ENCODE peak calls at places on chromosomes 1 and 21, in five cellular contexts. One of them, this sample, is unnamed.

GRCh38 chr21:35172231-35172630 is 123.1 kb upstream of the RUNX1 start:
- DNase-seq in pancreas: no peak
- DNase-seq in foreskin keratinocyte: no peak
- DNase-seq in OCI-LY7: peak; percentile 29
- DNase-seq in left ventricle myocardium inferior: no peak
- DNase-seq in this sample: no peak

GRCh38 chr1:54883349-54884102 is 3.5 kb downstream of the DHCR24 start:
- DNase-seq in pancreas: no peak
- DNase-seq in foreskin keratinocyte: no peak
- DNase-seq in OCI-LY7: no peak
- DNase-seq in left ventricle myocardium inferior: no peak
- DNase-seq in this sample: no peak

GRCh38 chr1:58650141-58650540 is 49.7 kb downstream of the MYSM1 start:
- DNase-seq in pancreas: no peak
- DNase-seq in foreskin keratinocyte: no peak
- DNase-seq in OCI-LY7: no peak
- DNase-seq in left ventricle myocardium inferior: no peak
- DNase-seq in this sample: no peak

GRCh38 chr21:38995071-38995669 is 188.1 kb downstream of the PSMG1 start:
- DNase-seq in pancreas: no peak
- DNase-seq in foreskin keratinocyte: peak; percentile 35
- DNase-seq in OCI-LY7: no peak
- DNase-seq in left ventricle myocardium inferior: no peak
- DNase-seq in this sample: no peak

GRCh38 chr21:29316029-29316742 is 17.5 kb downstream of the BACH1 start:
- DNase-seq in pancreas: no peak
- DNase-seq in foreskin keratinocyte: no peak
- DNase-seq in OCI-LY7: no peak
- DNase-seq in left ventricle myocardium inferior: no peak
- DNase-seq in this sample: no peak

GRCh38 chr1:11272842-11273594 is at the start of gene UBIAD1:
- DNase-seq in pancreas: peak; percentile 92
- DNase-seq in foreskin keratinocyte: peak; percentile 86
- DNase-seq in OCI-LY7: peak; percentile 91
- DNase-seq in left ventricle myocardium inferior: peak; percentile 87
- DNase-seq in this sample: peak; percentile 87

GRCh38 chr1:6688001-6688400 is 13.6 kb downstream of the DNAJC11 start:
- DNase-seq in pancreas: no peak
- DNase-seq in foreskin keratinocyte: no peak
- DNase-seq in OCI-LY7: no peak
- DNase-seq in left ventricle myocardium inferior: no peak
- DNase-seq in this sample: no peak

GRCh38 chr1:18103788-18104421 is 3.7 kb upstream of the IGSF21 start:
- DNase-seq in pancreas: no peak
- DNase-seq in foreskin keratinocyte: no peak
- DNase-seq in OCI-LY7: no peak
- DNase-seq in left ventricle myocardium inferior: no peak
- DNase-seq in this sample: no peak

GRCh38 chr1:54547601-54548388 is at the start of gene ACOT11:
- DNase-seq in pancreas: peak; percentile 74
- DNase-seq in foreskin keratinocyte: no peak
- DNase-seq in OCI-LY7: no peak
- DNase-seq in left ventricle myocardium inferior: peak; percentile 88
- DNase-seq in this sample: peak; percentile 77

GRCh38 chr1:156122519-156123355 is 8.2 kb downstream of the LMNA start:
- DNase-seq in pancreas: peak; percentile 86
- DNase-seq in foreskin keratinocyte: no peak
- DNase-seq in OCI-LY7: no peak
- DNase-seq in left ventricle myocardium inferior: peak; percentile 85
- DNase-seq in this sample: peak; percentile 84

GRCh38 chr1:157301477-157302198 is 163.4 kb upstream of the ETV3 start:
- DNase-seq in pancreas: no peak
- DNase-seq in foreskin keratinocyte: no peak
- DNase-seq in OCI-LY7: no peak
- DNase-seq in left ventricle myocardium inferior: no peak
- DNase-seq in this sample: no peak

GRCh38 chr1:168330285-168330684 is 49.6 kb downstream of the TBX19 start:
- DNase-seq in pancreas: no peak
- DNase-seq in foreskin keratinocyte: peak; percentile 47
- DNase-seq in OCI-LY7: no peak
- DNase-seq in left ventricle myocardium inferior: no peak
- DNase-seq in this sample: no peak

GRCh38 chr1:22039594-22040347 is 12.7 kb upstream of the CDC42 start:
- DNase-seq in pancreas: no peak
- DNase-seq in foreskin keratinocyte: peak; percentile 35
- DNase-seq in OCI-LY7: peak; percentile 92
- DNase-seq in left ventricle myocardium inferior: peak; percentile 69
- DNase-seq in this sample: peak; percentile 89

GRCh38 chr1:237562247-237562823 is 328.4 kb downstream of the ZP4 start:
- DNase-seq in pancreas: no peak
- DNase-seq in foreskin keratinocyte: peak; percentile 70
- DNase-seq in OCI-LY7: peak; percentile 75
- DNase-seq in left ventricle myocardium inferior: no peak
- DNase-seq in this sample: no peak

GRCh38 chr1:95043141-95043980 is 29.4 kb downstream of the ALG14 start:
- DNase-seq in pancreas: peak; percentile 86
- DNase-seq in foreskin keratinocyte: peak; percentile 65
- DNase-seq in OCI-LY7: peak; percentile 83
- DNase-seq in left ventricle myocardium inferior: peak; percentile 79
- DNase-seq in this sample: peak; percentile 89

GRCh38 chr1:55504306-55504706 is 289.1 kb upstream of the USP24 start:
- DNase-seq in pancreas: no peak
- DNase-seq in foreskin keratinocyte: no peak
- DNase-seq in OCI-LY7: no peak
- DNase-seq in left ventricle myocardium inferior: no peak
- DNase-seq in this sample: no peak

GRCh38 chr1:40350391-40350790 is 23.1 kb upstream of the SMAP2 start:
- DNase-seq in pancreas: no peak
- DNase-seq in foreskin keratinocyte: no peak
- DNase-seq in OCI-LY7: peak; percentile 54
- DNase-seq in left ventricle myocardium inferior: no peak
- DNase-seq in this sample: no peak

GRCh38 chr1:53594391-53595180 is 135.4 kb downstream of the DMRTB1 start:
- DNase-seq in pancreas: no peak
- DNase-seq in foreskin keratinocyte: no peak
- DNase-seq in OCI-LY7: no peak
- DNase-seq in left ventricle myocardium inferior: no peak
- DNase-seq in this sample: no peak

GRCh38 chr1:165397945-165398344 is 41.4 kb upstream of the LMX1A start:
- DNase-seq in pancreas: no peak
- DNase-seq in foreskin keratinocyte: no peak
- DNase-seq in OCI-LY7: no peak
- DNase-seq in left ventricle myocardium inferior: no peak
- DNase-seq in this sample: peak; percentile 50

GRCh38 chr1:190168116-190168515 is 309.5 kb downstream of the BRINP3 start:
- DNase-seq in pancreas: no peak
- DNase-seq in foreskin keratinocyte: peak; percentile 70
- DNase-seq in OCI-LY7: no peak
- DNase-seq in left ventricle myocardium inferior: no peak
- DNase-seq in this sample: no peak

GRCh38 chr1:205515781-205516253 is 11.3 kb downstream of the CDK18 start:
- DNase-seq in pancreas: no peak
- DNase-seq in foreskin keratinocyte: no peak
- DNase-seq in OCI-LY7: no peak
- DNase-seq in left ventricle myocardium inferior: peak; percentile 52
- DNase-seq in this sample: no peak

GRCh38 chr21:33069645-33069993 is 322 bp upstream of the OLIG1 start:
- DNase-seq in pancreas: no peak
- DNase-seq in foreskin keratinocyte: no peak
- DNase-seq in OCI-LY7: no peak
- DNase-seq in left ventricle myocardium inferior: no peak
- DNase-seq in this sample: no peak

GRCh38 chr1:3460653-3461237 is 6.3 kb downstream of the ARHGEF16 start:
- DNase-seq in pancreas: no peak
- DNase-seq in foreskin keratinocyte: no peak
- DNase-seq in OCI-LY7: no peak
- DNase-seq in left ventricle myocardium inferior: no peak
- DNase-seq in this sample: no peak

GRCh38 chr1:66642992-66643391 is 109.0 kb downstream of the SGIP1 start:
- DNase-seq in pancreas: no peak
- DNase-seq in foreskin keratinocyte: peak; percentile 20
- DNase-seq in OCI-LY7: no peak
- DNase-seq in left ventricle myocardium inferior: no peak
- DNase-seq in this sample: no peak

GRCh38 chr1:37262439-37263170 is 211.8 kb upstream of the ZC3H12A start:
- DNase-seq in pancreas: no peak
- DNase-seq in foreskin keratinocyte: no peak
- DNase-seq in OCI-LY7: no peak
- DNase-seq in left ventricle myocardium inferior: no peak
- DNase-seq in this sample: no peak

GRCh38 chr1:32111789-32112188 is 3.9 kb downstream of the KPNA6 start:
- DNase-seq in pancreas: no peak
- DNase-seq in foreskin keratinocyte: peak; percentile 36
- DNase-seq in OCI-LY7: no peak
- DNase-seq in left ventricle myocardium inferior: no peak
- DNase-seq in this sample: no peak

GRCh38 chr1:230127105-230128054 is 60.3 kb downstream of the GALNT2 start:
- DNase-seq in pancreas: no peak
- DNase-seq in foreskin keratinocyte: no peak
- DNase-seq in OCI-LY7: no peak
- DNase-seq in left ventricle myocardium inferior: no peak
- DNase-seq in this sample: no peak

GRCh38 chr1:113928129-113928949 is 785 bp upstream of the HIPK1 start:
- DNase-seq in pancreas: no peak
- DNase-seq in foreskin keratinocyte: no peak
- DNase-seq in OCI-LY7: peak; percentile 57
- DNase-seq in left ventricle myocardium inferior: no peak
- DNase-seq in this sample: no peak

GRCh38 chr1:239930646-239931262 is 160.9 kb upstream of the FMN2 start:
- DNase-seq in pancreas: no peak
- DNase-seq in foreskin keratinocyte: no peak
- DNase-seq in OCI-LY7: no peak
- DNase-seq in left ventricle myocardium inferior: no peak
- DNase-seq in this sample: no peak

GRCh38 chr1:174789399-174789798 is 210.3 kb upstream of the CACYBP start:
- DNase-seq in pancreas: no peak
- DNase-seq in foreskin keratinocyte: peak; percentile 65
- DNase-seq in OCI-LY7: no peak
- DNase-seq in left ventricle myocardium inferior: no peak
- DNase-seq in this sample: no peak

GRCh38 chr1:81349194-81349965 is 451.4 kb upstream of the ADGRL2 start:
- DNase-seq in pancreas: no peak
- DNase-seq in foreskin keratinocyte: no peak
- DNase-seq in OCI-LY7: no peak
- DNase-seq in left ventricle myocardium inferior: no peak
- DNase-seq in this sample: no peak

GRCh38 chr1:54406339-54407181 is at the start of gene SSBP3:
- DNase-seq in pancreas: peak; percentile 98
- DNase-seq in foreskin keratinocyte: peak; percentile 80
- DNase-seq in OCI-LY7: peak; percentile 93
- DNase-seq in left ventricle myocardium inferior: peak; percentile 94
- DNase-seq in this sample: peak; percentile 95

GRCh38 chr1:41512701-41513387 is 28.4 kb upstream of the EDN2 start:
- DNase-seq in pancreas: no peak
- DNase-seq in foreskin keratinocyte: no peak
- DNase-seq in OCI-LY7: no peak
- DNase-seq in left ventricle myocardium inferior: no peak
- DNase-seq in this sample: no peak

GRCh38 chr1:166627583-166627982 is 211.7 kb upstream of the POGK start:
- DNase-seq in pancreas: no peak
- DNase-seq in foreskin keratinocyte: no peak
- DNase-seq in OCI-LY7: no peak
- DNase-seq in left ventricle myocardium inferior: no peak
- DNase-seq in this sample: no peak

GRCh38 chr1:203349757-203350522 is 982 bp downstream of the FMOD start:
- DNase-seq in pancreas: no peak
- DNase-seq in foreskin keratinocyte: no peak
- DNase-seq in OCI-LY7: no peak
- DNase-seq in left ventricle myocardium inferior: no peak
- DNase-seq in this sample: no peak

GRCh38 chr1:203349166-203349565 is 1.8 kb downstream of the FMOD start:
- DNase-seq in pancreas: no peak
- DNase-seq in foreskin keratinocyte: no peak
- DNase-seq in OCI-LY7: no peak
- DNase-seq in left ventricle myocardium inferior: no peak
- DNase-seq in this sample: no peak

GRCh38 chr1:203353486-203353885 is 2.6 kb upstream of the FMOD start:
- DNase-seq in pancreas: no peak
- DNase-seq in foreskin keratinocyte: no peak
- DNase-seq in OCI-LY7: no peak
- DNase-seq in left ventricle myocardium inferior: no peak
- DNase-seq in this sample: no peak

GRCh38 chr1:203354246-203354645 is 3.3 kb upstream of the FMOD start:
- DNase-seq in pancreas: no peak
- DNase-seq in foreskin keratinocyte: no peak
- DNase-seq in OCI-LY7: no peak
- DNase-seq in left ventricle myocardium inferior: no peak
- DNase-seq in this sample: no peak

GRCh38 chr1:203351037-203351625 is at the start of gene FMOD:
- DNase-seq in pancreas: no peak
- DNase-seq in foreskin keratinocyte: no peak
- DNase-seq in OCI-LY7: peak; percentile 49
- DNase-seq in left ventricle myocardium inferior: peak; percentile 29
- DNase-seq in this sample: peak; percentile 79
- TF ChIP-seq CTCF in pancreas: no peak
- TF ChIP-seq CTCF in foreskin keratinocyte: peak; percentile 18
- TF ChIP-seq CTCF in OCI-LY7: peak; percentile 62
- TF ChIP-seq CTCF in left ventricle myocardium inferior: peak; percentile 33
- TF ChIP-seq CTCF in this sample: no peak

DNA sequence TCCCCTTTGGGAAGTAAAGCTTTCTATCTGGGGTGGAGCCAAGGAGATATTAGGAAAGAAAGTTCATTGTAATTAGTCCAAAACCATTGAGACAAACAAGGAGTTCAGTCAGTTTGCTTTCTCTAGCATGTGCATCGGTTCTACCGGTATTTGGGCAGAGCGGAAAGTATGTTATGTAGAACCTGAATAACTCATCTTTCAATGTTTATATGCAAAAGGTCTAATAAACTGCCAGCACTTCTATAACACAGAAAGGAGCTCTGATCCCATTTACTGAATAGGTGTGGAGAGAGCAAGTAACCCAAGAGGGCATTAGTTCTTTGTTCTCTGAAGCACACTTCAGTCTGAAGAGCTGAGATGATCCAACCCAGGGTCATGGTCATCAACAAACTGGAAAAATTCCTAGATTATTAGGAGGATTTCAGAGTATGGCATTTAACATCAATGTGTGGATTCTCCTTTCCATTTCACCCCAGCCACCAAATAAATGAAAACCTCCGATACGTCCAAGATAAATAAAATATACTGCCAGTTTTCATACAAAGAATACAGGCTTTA is 3.6 kb downstream of the TGFB2 start:
- DNase-seq in pancreas: no peak
- DNase-seq in foreskin keratinocyte: peak; percentile 26
- DNase-seq in OCI-LY7: no peak
- DNase-seq in left ventricle myocardium inferior: no peak
- DNase-seq in this sample: no peak
- H3K27ac ChIP-seq in pancreas: no peak overlapping the region
- H3K27ac ChIP-seq in foreskin keratinocyte: no peak overlapping the region
- H3K27ac ChIP-seq in OCI-LY7: no peak overlapping the region
- H3K27ac ChIP-seq in left ventricle myocardium inferior: peak overlapping the region; percentile 85
- H3K27ac ChIP-seq in this sample: no peak overlapping the region

GRCh38 chr1:16009678-16010077 is 5.6 kb downstream of the SRARP start:
- DNase-seq in pancreas: no peak
- DNase-seq in foreskin keratinocyte: no peak
- DNase-seq in OCI-LY7: no peak
- DNase-seq in left ventricle myocardium inferior: no peak
- DNase-seq in this sample: no peak
- TF ChIP-seq CTCF in pancreas: no peak
- TF ChIP-seq CTCF in foreskin keratinocyte: no peak
- TF ChIP-seq CTCF in OCI-LY7: no peak
- TF ChIP-seq CTCF in left ventricle myocardium inferior: no peak
- TF ChIP-seq CTCF in this sample: no peak

GRCh38 chr1:227760377-227760776 is 25.1 kb downstream of the SNAP47 start:
- DNase-seq in pancreas: no peak
- DNase-seq in foreskin keratinocyte: no peak
- DNase-seq in OCI-LY7: no peak
- DNase-seq in left ventricle myocardium inferior: no peak
- DNase-seq in this sample: no peak
- H3K27ac ChIP-seq in pancreas: no peak overlapping the region
- H3K27ac ChIP-seq in foreskin keratinocyte: no peak overlapping the region
- H3K27ac ChIP-seq in OCI-LY7: no peak overlapping the region
- H3K27ac ChIP-seq in left ventricle myocardium inferior: peak overlapping the region; percentile 78
- H3K27ac ChIP-seq in this sample: no peak overlapping the region